ENCODE peak calls at places on chromosome X, in ten cellular contexts. One of them, this sample, is unnamed.

GRCh38 chrX:121496966-121497365 is 449.6 kb downstream of the GLUD2 start:
- DNase-seq in uterus: no peak
- DNase-seq in central memory CD4-positive, alpha-beta T cell: no peak
- DNase-seq in Right ventricle myocardium inferior: no peak
- DNase-seq in heart left ventricle: no peak
- DNase-seq in Peyer's patch: no peak
- DNase-seq in NCI-H2081: no peak
- DNase-seq in stimulated activated CD4-positive, alpha-beta T cell treated with anti-CD3 and anti-CD28 coated beads, Interleukin-2, amount 100 ng/mL, for 48 hours: no peak
- DNase-seq in astrocyte of the hippocampus: peak
- DNase-seq in NAMALWA: no peak
- DNase-seq in this sample: no peak

GRCh38 chrX:72268601-72269365 is 8.3 kb downstream of the RPS4X start:
- DNase-seq in NAMALWA: no peak
- DNase-seq in central memory CD4-positive, alpha-beta T cell: no peak
- DNase-seq in Peyer's patch: no peak
- DNase-seq in astrocyte of the hippocampus: peak
- DNase-seq in Right ventricle myocardium inferior: no peak
- DNase-seq in stimulated activated CD4-positive, alpha-beta T cell treated with anti-CD3 and anti-CD28 coated beads, Interleukin-2, amount 100 ng/mL, for 48 hours: no peak
- DNase-seq in NCI-H2081: no peak
- DNase-seq in uterus: no peak
- DNase-seq in heart left ventricle: no peak
- DNase-seq in this sample: no peak

GRCh38 chrX:35890699-35891098 is 28.8 kb upstream of the CFAP47 start:
- DNase-seq in astrocyte of the hippocampus: peak
- DNase-seq in uterus: no peak
- DNase-seq in NCI-H2081: peak
- DNase-seq in heart left ventricle: peak
- DNase-seq in NAMALWA: peak
- DNase-seq in central memory CD4-positive, alpha-beta T cell: no peak
- DNase-seq in Right ventricle myocardium inferior: no peak
- DNase-seq in stimulated activated CD4-positive, alpha-beta T cell treated with anti-CD3 and anti-CD28 coated beads, Interleukin-2, amount 100 ng/mL, for 48 hours: peak
- DNase-seq in Peyer's patch: no peak
- DNase-seq in this sample: peak

GRCh38 chrX:93591398-93591797 is 82.0 kb downstream of the NAP1L3 start:
- DNase-seq in stimulated activated CD4-positive, alpha-beta T cell treated with anti-CD3 and anti-CD28 coated beads, Interleukin-2, amount 100 ng/mL, for 48 hours: no peak
- DNase-seq in NCI-H2081: no peak
- DNase-seq in uterus: no peak
- DNase-seq in central memory CD4-positive, alpha-beta T cell: no peak
- DNase-seq in Peyer's patch: no peak
- DNase-seq in heart left ventricle: no peak
- DNase-seq in Right ventricle myocardium inferior: no peak
- DNase-seq in NAMALWA: no peak
- DNase-seq in astrocyte of the hippocampus: no peak
- DNase-seq in this sample: no peak

GRCh38 chrX:103817502-103817901 is 14.6 kb downstream of the RAB9B start:
- DNase-seq in NCI-H2081: peak
- DNase-seq in heart left ventricle: no peak
- DNase-seq in stimulated activated CD4-positive, alpha-beta T cell treated with anti-CD3 and anti-CD28 coated beads, Interleukin-2, amount 100 ng/mL, for 48 hours: peak
- DNase-seq in astrocyte of the hippocampus: peak
- DNase-seq in central memory CD4-positive, alpha-beta T cell: peak
- DNase-seq in NAMALWA: peak
- DNase-seq in Right ventricle myocardium inferior: no peak
- DNase-seq in uterus: peak
- DNase-seq in Peyer's patch: no peak
- DNase-seq in this sample: peak

GRCh38 chrX:97474933-97475332 is 591.2 kb downstream of the RPA4 start:
- DNase-seq in uterus: no peak
- DNase-seq in stimulated activated CD4-positive, alpha-beta T cell treated with anti-CD3 and anti-CD28 coated beads, Interleukin-2, amount 100 ng/mL, for 48 hours: no peak
- DNase-seq in heart left ventricle: no peak
- DNase-seq in Right ventricle myocardium inferior: no peak
- DNase-seq in NCI-H2081: no peak
- DNase-seq in NAMALWA: no peak
- DNase-seq in astrocyte of the hippocampus: no peak
- DNase-seq in Peyer's patch: no peak
- DNase-seq in central memory CD4-positive, alpha-beta T cell: no peak
- DNase-seq in this sample: no peak

GRCh38 chrX:46686003-46686645 is 72.8 kb downstream of the SLC9A7 start:
- DNase-seq in NCI-H2081: peak
- DNase-seq in central memory CD4-positive, alpha-beta T cell: peak
- DNase-seq in NAMALWA: peak
- DNase-seq in astrocyte of the hippocampus: peak
- DNase-seq in Peyer's patch: no peak
- DNase-seq in Right ventricle myocardium inferior: no peak
- DNase-seq in uterus: peak
- DNase-seq in stimulated activated CD4-positive, alpha-beta T cell treated with anti-CD3 and anti-CD28 coated beads, Interleukin-2, amount 100 ng/mL, for 48 hours: peak
- DNase-seq in heart left ventricle: peak
- DNase-seq in this sample: peak

GRCh38 chrX:136170109-136170800 is 22.9 kb downstream of the FHL1 start:
- DNase-seq in Peyer's patch: no peak
- DNase-seq in uterus: peak
- DNase-seq in NAMALWA: no peak
- DNase-seq in NCI-H2081: no peak
- DNase-seq in stimulated activated CD4-positive, alpha-beta T cell treated with anti-CD3 and anti-CD28 coated beads, Interleukin-2, amount 100 ng/mL, for 48 hours: no peak
- DNase-seq in heart left ventricle: peak
- DNase-seq in Right ventricle myocardium inferior: peak
- DNase-seq in astrocyte of the hippocampus: peak
- DNase-seq in central memory CD4-positive, alpha-beta T cell: no peak
- DNase-seq in this sample: no peak

GRCh38 chrX:67693928-67694327 is 150.1 kb downstream of the AR start:
- DNase-seq in Right ventricle myocardium inferior: no peak
- DNase-seq in heart left ventricle: no peak
- DNase-seq in NAMALWA: no peak
- DNase-seq in stimulated activated CD4-positive, alpha-beta T cell treated with anti-CD3 and anti-CD28 coated beads, Interleukin-2, amount 100 ng/mL, for 48 hours: no peak
- DNase-seq in astrocyte of the hippocampus: no peak
- DNase-seq in NCI-H2081: no peak
- DNase-seq in central memory CD4-positive, alpha-beta T cell: no peak
- DNase-seq in Peyer's patch: no peak
- DNase-seq in uterus: no peak
- DNase-seq in this sample: no peak

GRCh38 chrX:102129473-102129872 is 4.0 kb downstream of the TCEAL2 start:
- DNase-seq in Right ventricle myocardium inferior: no peak
- DNase-seq in NCI-H2081: peak
- DNase-seq in stimulated activated CD4-positive, alpha-beta T cell treated with anti-CD3 and anti-CD28 coated beads, Interleukin-2, amount 100 ng/mL, for 48 hours: no peak
- DNase-seq in heart left ventricle: no peak
- DNase-seq in Peyer's patch: no peak
- DNase-seq in astrocyte of the hippocampus: peak
- DNase-seq in central memory CD4-positive, alpha-beta T cell: no peak
- DNase-seq in uterus: no peak
- DNase-seq in NAMALWA: peak
- DNase-seq in this sample: peak

GRCh38 chrX:1392376-1393130 is 640 bp upstream of the SLC25A6 start:
- DNase-seq in central memory CD4-positive, alpha-beta T cell: no peak
- DNase-seq in heart left ventricle: peak
- DNase-seq in uterus: peak
- DNase-seq in Right ventricle myocardium inferior: peak
- DNase-seq in Peyer's patch: peak
- DNase-seq in stimulated activated CD4-positive, alpha-beta T cell treated with anti-CD3 and anti-CD28 coated beads, Interleukin-2, amount 100 ng/mL, for 48 hours: peak
- DNase-seq in NAMALWA: peak
- DNase-seq in NCI-H2081: no peak
- DNase-seq in astrocyte of the hippocampus: peak
- DNase-seq in this sample: peak

GRCh38 chrX:20527041-20527440 is 260.3 kb upstream of the RPS6KA3 start:
- DNase-seq in NAMALWA: no peak
- DNase-seq in Peyer's patch: no peak
- DNase-seq in stimulated activated CD4-positive, alpha-beta T cell treated with anti-CD3 and anti-CD28 coated beads, Interleukin-2, amount 100 ng/mL, for 48 hours: no peak
- DNase-seq in Right ventricle myocardium inferior: no peak
- DNase-seq in heart left ventricle: no peak
- DNase-seq in astrocyte of the hippocampus: no peak
- DNase-seq in uterus: no peak
- DNase-seq in central memory CD4-positive, alpha-beta T cell: no peak
- DNase-seq in NCI-H2081: no peak
- DNase-seq in this sample: no peak

GRCh38 chrX:3216581-3216980 is 129.9 kb downstream of the MXRA5 start:
- DNase-seq in heart left ventricle: no peak
- DNase-seq in stimulated activated CD4-positive, alpha-beta T cell treated with anti-CD3 and anti-CD28 coated beads, Interleukin-2, amount 100 ng/mL, for 48 hours: no peak
- DNase-seq in NCI-H2081: no peak
- DNase-seq in central memory CD4-positive, alpha-beta T cell: no peak
- DNase-seq in uterus: no peak
- DNase-seq in astrocyte of the hippocampus: no peak
- DNase-seq in Right ventricle myocardium inferior: no peak
- DNase-seq in NAMALWA: no peak
- DNase-seq in Peyer's patch: no peak
- DNase-seq in this sample: no peak

GRCh38 chrX:49877397-49878101 is 1.7 kb upstream of the USP27X start:
- DNase-seq in stimulated activated CD4-positive, alpha-beta T cell treated with anti-CD3 and anti-CD28 coated beads, Interleukin-2, amount 100 ng/mL, for 48 hours: no peak
- DNase-seq in NAMALWA: no peak
- DNase-seq in uterus: no peak
- DNase-seq in central memory CD4-positive, alpha-beta T cell: no peak
- DNase-seq in astrocyte of the hippocampus: no peak
- DNase-seq in heart left ventricle: no peak
- DNase-seq in NCI-H2081: no peak
- DNase-seq in Right ventricle myocardium inferior: no peak
- DNase-seq in Peyer's patch: no peak
- DNase-seq in this sample: no peak